ENCODE peak calls at places on chromosomes 16 and 17, in five cellular contexts. P is right lobe of liver, K is heart right ventricle, Z is germinal center, N is GM12892. W is an unnamed sample.
A peak's percentile ranks its signal among the peaks of the same experiment; 100 is the strongest.

GRCh38 chr17:79294459-79295071 is 219.9 kb downstream of the ENGASE start:
- DNase-seq in N (no peak), Z (peak; percentile 54), P (no peak), K (peak; percentile 67), W (peak; percentile 67)

GRCh38 chr16:606656-607307 is 16.9 kb downstream of the RAB40C start:
- DNase-seq in N (no peak), P (no peak), K (no peak), Z (no peak), W (no peak)

GRCh38 chr17:41360291-41360995 is 9.2 kb downstream of the KRT33B start:
- DNase-seq in N (no peak), Z (no peak), P (no peak), K (no peak), W (no peak)

GRCh38 chr17:38701504-38702165 is 3.4 kb upstream of the MLLT6 start:
- DNase-seq in P (no peak), K (no peak), N (peak; percentile 44), Z (peak; percentile 64), W (peak; percentile 75)

GRCh38 chr16:5035909-5036227 is 2.1 kb upstream of the NAGPA start:
- DNase-seq in Z (no peak), K (no peak), N (no peak), P (no peak), W (no peak)

GRCh38 chr17:51425793-51426192 is 165.4 kb downstream of the UTP18 start:
- DNase-seq in P (no peak), Z (no peak), N (no peak), K (no peak), W (no peak)

GRCh38 chr16:24731722-24732419 is 2.4 kb downstream of the TNRC6A start:
- DNase-seq in N (no peak), P (peak; percentile 86), Z (no peak), K (peak; percentile 51), W (no peak)

GRCh38 chr16:58299757-58300349 is 5.0 kb upstream of the PRSS54 start:
- DNase-seq in N (no peak), K (no peak), Z (peak; percentile 33), P (no peak), W (no peak)

GRCh38 chr16:1262846-1263221 is 7.0 kb downstream of the TPSD1 start:
- DNase-seq in Z (no peak), P (no peak), K (no peak), N (no peak), W (no peak)

GRCh38 chr17:68600123-68600880 is 865 bp downstream of the FAM20A start:
- DNase-seq in K (peak; percentile 55), Z (peak; percentile 14), P (peak; percentile 79), N (peak; percentile 23), W (peak; percentile 55)

GRCh38 chr17:74297941-74298340 is 23.9 kb downstream of the DNAI2 start:
- DNase-seq in K (no peak), N (no peak), P (no peak), Z (no peak), W (no peak)

GRCh38 chr16:30738984-30739951 is 9.0 kb upstream of the PHKG2 start:
- DNase-seq in Z (no peak), N (no peak), K (no peak), P (no peak), W (no peak)

GRCh38 chr17:74972107-74972972 is at the start of gene HID1:
- DNase-seq in N (peak; percentile 79), K (peak; percentile 74), Z (peak; percentile 88), P (no peak), W (peak; percentile 90)

GRCh38 chr17:64534187-64534586 is 27.4 kb downstream of the CEP95 start:
- DNase-seq in P (no peak), Z (peak; percentile 14), K (no peak), N (no peak), W (no peak)

GRCh38 chr17:34139996-34140395 is 115.1 kb upstream of the CCL2 start:
- DNase-seq in Z (no peak), K (no peak), N (no peak), P (no peak), W (no peak)

GRCh38 chr17:79154446-79154845 is 79.8 kb downstream of the ENGASE start:
- DNase-seq in K (peak; percentile 80), Z (no peak), N (no peak), P (peak; percentile 76), W (no peak)

GRCh38 chr17:69188064-69188463 is 40.6 kb downstream of the ABCA10 start:
- DNase-seq in Z (no peak), K (no peak), N (no peak), P (no peak), W (no peak)

GRCh38 chr17:17151962-17152361 is 54.2 kb downstream of the PLD6 start:
- DNase-seq in Z (no peak), K (peak; percentile 85), N (no peak), P (peak; percentile 93), W (no peak)

GRCh38 chr16:30867747-30868146 is 26.1 kb downstream of the BCL7C start:
- DNase-seq in P (no peak), K (no peak), Z (no peak), N (no peak), W (no peak)